ENCODE peak calls at places on chromosomes 3 and 15, in six cellular contexts. D, I, G, L, H and W are unnamed samples.

GRCh38 chr3:111859061-111859973 is at the start of gene PHLDB2:
- DNase-seq in H (peak), L (no peak), I (peak), G (peak), D (peak), W (no peak)

GRCh38 chr15:62901916-62902554 is 140.5 kb upstream of the TPM1 start:
- DNase-seq in G (no peak), H (no peak), L (no peak), I (no peak), D (no peak), W (no peak)

GRCh38 chr15:58115692-58116091 is 22.5 kb upstream of the AQP9 start:
- DNase-seq in G (peak), D (peak), H (peak), I (no peak), L (no peak), W (peak)

GRCh38 chr3:36677331-36678007 is 86.9 kb downstream of the DCLK3 start:
- DNase-seq in L (no peak), H (peak), D (peak), I (no peak), G (peak), W (no peak)

GRCh38 chr15:20340931-20341661 is 200.5 kb downstream of the GOLGA6L6 start:
- DNase-seq in G (no peak), D (peak), L (peak), I (peak), H (no peak), W (no peak)

GRCh38 chr3:147421184-147421912 is 12.2 kb downstream of the ZIC1 start:
- DNase-seq in D (no peak), H (no peak), I (no peak), G (no peak), L (no peak), W (no peak)

GRCh38 chr3:195906865-195907729 is 1.3 kb downstream of the TNK2 start:
- DNase-seq in D (no peak), L (no peak), H (no peak), I (peak), G (no peak), W (no peak)

GRCh38 chr15:23648920-23649515 is 1.4 kb upstream of the MAGEL2 start:
- DNase-seq in D (peak), H (peak), G (no peak), L (peak), I (no peak), W (no peak)

GRCh38 chr3:191260431-191261303 is 61.6 kb downstream of the OSTN start:
- DNase-seq in G (no peak), I (no peak), D (no peak), H (no peak), L (no peak), W (no peak)

GRCh38 chr15:91593653-91594052 is 259.9 kb upstream of the SLCO3A1 start:
- DNase-seq in H (no peak), L (no peak), I (no peak), D (no peak), G (no peak), W (no peak)

GRCh38 chr3:117400303-117400702 is 690.7 kb downstream of the TUSC7 start:
- DNase-seq in I (no peak), H (no peak), D (no peak), G (no peak), L (no peak), W (no peak)

GRCh38 chr3:127637546-127637945 is 8.6 kb downstream of the PODXL2 start:
- DNase-seq in G (no peak), L (no peak), I (peak), D (no peak), H (no peak), W (no peak)

GRCh38 chr15:58472221-58472620 is 40.4 kb downstream of the LIPC start:
- DNase-seq in G (peak), I (no peak), H (no peak), D (no peak), L (no peak), W (no peak)

GRCh38 chr3:133887075-133887950 is 8.4 kb downstream of the RAB6B start:
- DNase-seq in L (no peak), D (no peak), I (no peak), H (no peak), G (no peak), W (no peak)

GRCh38 chr3:112623717-112624116 is 17.2 kb downstream of the CCDC80 start:
- DNase-seq in D (no peak), G (no peak), I (no peak), H (no peak), L (no peak), W (no peak)

GRCh38 chr3:49017978-49018706 is at the start of gene DALRD3:
- DNase-seq in G (peak), L (peak), H (peak), I (peak), D (peak), W (no peak)

GRCh38 chr3:53236112-53236841 is 19.5 kb downstream of the TKT start:
- DNase-seq in H (no peak), G (peak), D (peak), I (peak), L (no peak), W (no peak)

GRCh38 chr3:129645291-129645690 is 38.8 kb upstream of the PLXND1 start:
- DNase-seq in I (no peak), L (no peak), G (no peak), D (no peak), H (no peak), W (no peak)

GRCh38 chr3:74691946-74692345 is 77.5 kb upstream of the CNTN3 start:
- DNase-seq in G (no peak), D (no peak), I (no peak), H (no peak), L (no peak), W (no peak)

DNA sequence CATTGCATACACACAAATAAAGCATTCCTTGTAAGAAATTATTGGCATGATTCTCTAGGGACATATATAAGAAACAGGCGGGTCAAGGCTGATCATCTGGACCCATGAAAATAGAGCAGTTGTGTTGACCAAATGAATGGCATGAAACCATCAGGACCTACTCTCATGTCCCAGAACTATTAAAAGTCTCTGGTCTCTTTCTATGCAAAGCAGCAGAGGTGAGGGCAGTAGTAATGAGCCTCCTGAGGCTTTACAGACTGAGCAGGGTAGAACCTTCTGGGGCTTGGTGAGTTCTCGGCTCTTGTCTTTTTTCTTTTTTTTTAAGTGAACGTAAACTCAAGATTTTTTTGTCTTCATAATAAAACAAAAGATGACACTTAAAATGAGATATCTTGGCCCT is 9.3 kb downstream of the GLDN start:
- DNase-seq in D (no peak), H (no peak), G (no peak), L (no peak), I (no peak), W (no peak)
- H3K4me3 ChIP-seq in D (no peak), H (no peak), G (no peak), L (no peak), I (no peak), W (no peak)

DNA sequence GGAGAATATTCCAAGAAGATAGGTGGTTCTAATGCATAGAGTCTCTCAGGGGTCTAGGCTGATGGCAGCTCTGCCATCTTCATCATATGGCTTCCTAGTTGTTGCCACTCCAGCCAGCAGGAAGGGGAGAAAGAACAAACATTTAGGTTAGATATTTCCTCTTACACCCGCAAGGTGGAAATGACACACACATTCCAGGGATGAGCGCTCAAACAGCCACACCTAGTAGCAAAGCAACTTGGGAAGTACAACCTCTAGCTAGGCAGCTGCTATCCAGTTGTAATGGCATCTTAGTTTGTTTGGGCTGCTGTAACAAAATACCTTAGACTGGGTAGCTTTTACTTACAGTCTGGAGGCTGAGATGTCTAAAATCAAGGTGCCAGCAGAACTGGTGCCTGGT is 51.9 kb upstream of the ADAMTSL3 start:
- DNase-seq in L (no peak), I (no peak), D (peak), H (no peak), G (no peak), W (no peak)
- TF ChIP-seq CTCF in L (no peak), I (no peak), D (no peak), H (no peak), G (no peak), W (no peak)

GRCh38 chr3:151147299-151147698 is 55.7 kb downstream of the GPR171 start:
- DNase-seq in G (no peak), D (no peak), I (no peak), H (no peak), L (no peak), W (no peak)

GRCh38 chr3:151146731-151147091 is 56.3 kb downstream of the GPR171 start:
- DNase-seq in H (no peak), I (no peak), L (no peak), D (no peak), G (no peak), W (no peak)

GRCh38 chr3:151144756-151145155 is 58.3 kb downstream of the GPR171 start:
- DNase-seq in L (no peak), G (no peak), H (no peak), D (no peak), I (no peak), W (no peak)

GRCh38 chr3:151146071-151146730 is 56.8 kb downstream of the GPR171 start:
- DNase-seq in H (peak), D (peak), G (peak), I (peak), L (peak), W (peak)

DNA sequence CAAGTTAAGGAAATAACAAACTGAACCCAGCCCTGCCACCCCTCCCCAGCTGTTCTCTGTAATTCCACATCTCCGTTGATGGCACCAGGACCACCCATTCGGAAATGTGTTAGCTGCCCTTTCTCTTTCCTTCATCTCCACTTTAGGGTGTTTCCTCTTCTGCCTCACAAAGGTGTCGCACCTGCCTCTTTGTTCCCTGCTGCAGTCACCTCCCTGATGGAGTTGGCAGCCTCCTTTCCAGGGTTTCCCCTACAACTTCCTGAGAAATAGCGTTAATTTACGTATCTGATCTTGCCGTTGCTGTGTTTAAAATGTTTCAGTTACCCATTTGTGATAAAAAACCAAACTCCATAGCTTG is 57.3 kb downstream of the GPR171 start:
- DNase-seq in I (no peak), H (no peak), G (no peak), L (no peak), D (no peak), W (no peak)
- H3K4me3 ChIP-seq in I (no peak), H (no peak), G (no peak), L (no peak), D (no peak), W (no peak)

GRCh38 chr15:93180128-93180527 is 91.1 kb upstream of the RGMA start:
- DNase-seq in G (no peak), D (no peak), I (no peak), L (no peak), H (no peak), W (no peak)
- TF ChIP-seq CTCF in G (no peak), D (no peak), I (no peak), L (no peak), H (no peak), W (no peak)

DNA sequence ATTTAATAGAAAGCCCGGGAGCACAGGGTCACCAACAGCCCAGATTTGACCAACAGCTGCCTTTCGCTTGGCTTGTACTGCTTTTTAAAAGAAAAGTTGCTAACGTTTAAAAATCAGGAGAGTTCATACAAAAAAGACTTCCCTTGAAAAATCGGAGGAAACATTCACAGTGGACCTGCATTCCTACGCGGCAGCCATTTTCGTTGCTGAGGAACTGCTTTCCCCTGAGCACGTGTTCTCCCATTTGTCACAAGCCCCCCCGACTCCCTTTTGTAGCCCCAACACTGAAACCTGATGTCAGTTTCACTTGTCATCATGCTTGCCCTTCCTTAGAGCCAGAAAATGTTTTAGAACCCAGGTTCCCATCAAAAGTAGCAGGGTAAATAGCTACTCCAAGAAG is 47.6 kb downstream of the B3GALNT1 start:
- DNase-seq in G (no peak), H (no peak), D (no peak), L (no peak), I (no peak), W (no peak)
- H3K4me3 ChIP-seq in G (no peak), H (no peak), D (no peak), L (no peak), I (no peak), W (no peak)

GRCh38 chr15:68655686-68656437 is 77.1 kb downstream of the CORO2B start:
- DNase-seq in G (no peak), H (no peak), D (no peak), I (peak), L (no peak), W (no peak)

GRCh38 chr15:68656438-68656739 is 77.6 kb downstream of the CORO2B start:
- DNase-seq in I (peak), H (no peak), L (no peak), G (no peak), D (no peak), W (no peak)

GRCh38 chr15:68654786-68655560 is 76.2 kb downstream of the CORO2B start:
- DNase-seq in G (no peak), L (no peak), I (peak), H (no peak), D (no peak), W (no peak)

GRCh38 chr15:68658151-68658550 is 79.4 kb downstream of the CORO2B start:
- DNase-seq in H (no peak), G (no peak), D (no peak), I (peak), L (peak), W (no peak)

DNA sequence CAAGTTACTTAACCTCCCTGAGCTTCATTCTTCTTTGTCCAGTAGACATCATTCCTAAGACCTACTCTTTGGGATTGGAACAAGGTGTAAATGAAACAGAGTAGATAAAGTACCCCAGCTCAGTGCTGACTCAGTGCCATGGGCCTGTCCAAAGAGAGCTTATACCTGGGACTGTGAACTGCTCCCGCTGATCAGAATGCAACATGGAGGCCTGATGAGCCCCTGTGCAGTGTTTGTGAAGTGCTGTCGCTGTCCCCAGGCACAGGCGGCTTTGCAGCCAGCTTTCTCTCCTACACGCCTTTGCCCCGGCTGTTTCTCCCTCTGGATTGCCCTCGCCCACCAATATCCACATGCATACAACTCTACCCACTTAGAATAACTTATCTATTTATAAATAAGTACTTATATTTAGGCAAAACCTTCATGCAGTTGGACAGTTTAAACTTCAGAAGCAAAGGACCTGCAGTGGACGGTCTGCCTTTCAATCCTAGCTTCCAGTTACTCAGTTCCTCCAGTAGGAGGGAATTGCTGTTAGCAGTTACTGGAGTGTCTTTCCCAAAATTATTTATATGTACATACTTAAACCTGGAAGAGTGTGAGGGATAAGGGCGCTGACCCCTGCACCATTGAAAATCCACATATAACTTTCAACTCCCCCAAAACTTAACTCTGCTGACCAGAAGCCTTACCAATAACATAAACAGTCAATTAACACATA is 80.0 kb downstream of the CORO2B start:
- DNase-seq in D (no peak), I (peak), G (no peak), L (no peak), H (no peak), W (no peak)
- TF ChIP-seq CTCF in D (no peak), I (no peak), G (no peak), L (no peak), H (no peak), W (no peak)